ENCODE peak calls at places on chromosomes 6 and 20, in four cellular contexts. W, B, H and U are unnamed samples.

GRCh38 chr20:4130404-4131189 is 115.2 kb upstream of the RNF24 start:
- DNase-seq in W (no peak), B (no peak), H (no peak), U (peak; percentile 77)

GRCh38 chr6:161951139-161951538 is 677.3 kb upstream of the AGPAT4 start:
- DNase-seq in H (no peak), W (no peak), B (no peak), U (no peak)

GRCh38 chr6:105526198-105526872 is 123.5 kb upstream of the PREP start:
- DNase-seq in H (no peak), W (no peak), B (no peak), U (no peak)

GRCh38 chr6:13993416-13993815 is 68.7 kb downstream of the RNF182 start:
- DNase-seq in W (no peak), B (no peak), H (no peak), U (no peak)

GRCh38 chr6:158626360-158627167 is 18.0 kb downstream of the DYNLT1 start:
- DNase-seq in B (no peak), W (no peak), H (no peak), U (no peak)

GRCh38 chr6:73452107-73452461 is at the start of gene CGAS:
- DNase-seq in H (no peak), B (peak; percentile 58), W (peak; percentile 25), U (peak; percentile 72)

GRCh38 chr6:3151705-3152104 is 5.6 kb downstream of the TUBB2A start:
- DNase-seq in B (no peak), H (peak; percentile 48), W (no peak), U (no peak)

GRCh38 chr20:25543068-25543467 is 42.3 kb downstream of the NINL start:
- DNase-seq in B (no peak), H (no peak), W (no peak), U (peak; percentile 70)

GRCh38 chr6:99384507-99384906 is 9.5 kb downstream of the COQ3 start:
- DNase-seq in W (no peak), H (no peak), B (no peak), U (no peak)

GRCh38 chr6:130908188-130908587 is 81.0 kb downstream of the SMLR1 start:
- DNase-seq in B (no peak), H (no peak), W (no peak), U (no peak)

GRCh38 chr6:22078802-22079545 is 217.9 kb downstream of the PRL start:
- DNase-seq in W (no peak), B (no peak), H (no peak), U (no peak)